ENCODE peak calls at places on chromosomes 3 and 15, in ten cellular contexts. K is COR-L47; M is cerebellum; I is NCI-H1105 treated with DMSO at 0.1 percent for 48 hours; Z is stimulated activated CD4-positive, alpha-beta T cell treated with anti-CD3 and anti-CD28 coated beads, Interleukin-1b, Interleukin-23, amount 100 ng/mL, for 1 hour; V is NCI-H345; J is hepatocyte; T is AG04450; C is activated CD4-positive, CD25-positive, alpha-beta regulatory T cell treated with anti-CD3 and anti-CD28 coated beads, Interleukin-2, amount 50 U/mL, for 72 hours; S is neural crest cell. X is an unnamed sample.

GRCh38 chr3:39639344-39640236 is 169.8 kb upstream of the MYRIP start:
- DNase-seq in K (no peak), M (no peak), I (no peak), Z (no peak), V (no peak), J (peak), T (peak), C (no peak), S (no peak), X (peak)

GRCh38 chr3:141389703-141390102 is 21.4 kb downstream of the ZBTB38 start:
- DNase-seq in K (no peak), M (no peak), I (no peak), Z (no peak), V (no peak), J (no peak), T (no peak), C (no peak), S (no peak), X (peak)

GRCh38 chr3:99128740-99129505 is 227.4 kb upstream of the DCBLD2 start:
- DNase-seq in K (no peak), M (no peak), I (no peak), Z (no peak), V (no peak), J (no peak), T (peak), C (no peak), S (no peak), X (peak)

GRCh38 chr3:113769551-113769950 is 22.7 kb downstream of the ATP6V1A start:
- DNase-seq in K (no peak), M (no peak), I (no peak), Z (no peak), V (no peak), J (peak), T (no peak), C (no peak), S (no peak), X (no peak)

GRCh38 chr3:106194726-106195125 is 325.9 kb upstream of the CBLB start:
- DNase-seq in K (no peak), M (no peak), I (no peak), Z (no peak), V (no peak), J (no peak), T (no peak), C (no peak), S (no peak), X (no peak)

GRCh38 chr15:55237219-55238130 is 40.7 kb upstream of the RSL24D1 start:
- DNase-seq in K (no peak), M (no peak), I (no peak), Z (no peak), V (no peak), J (no peak), T (no peak), C (no peak), S (no peak), X (no peak)

GRCh38 chr15:32718822-32719716 is 1.3 kb downstream of the GREM1 start:
- DNase-seq in K (no peak), M (no peak), I (no peak), Z (no peak), V (peak), J (peak), T (no peak), C (no peak), S (peak), X (no peak)

GRCh38 chr3:53744351-53744750 is 101.9 kb downstream of the CHDH start:
- DNase-seq in K (peak), M (peak), I (peak), Z (no peak), V (peak), J (peak), T (no peak), C (no peak), S (no peak), X (no peak)

GRCh38 chr15:59401810-59402569 is 29.3 kb upstream of the MYO1E start:
- DNase-seq in K (peak), M (no peak), I (peak), Z (no peak), V (peak), J (no peak), T (no peak), C (no peak), S (no peak), X (no peak)

GRCh38 chr3:107663266-107663665 is 140.5 kb downstream of the BBX start:
- DNase-seq in K (no peak), M (no peak), I (no peak), Z (no peak), V (no peak), J (no peak), T (no peak), C (no peak), S (no peak), X (no peak)

GRCh38 chr15:90558182-90558581 is 28.5 kb downstream of the CRTC3 start:
- DNase-seq in K (no peak), M (peak), I (no peak), Z (no peak), V (no peak), J (peak), T (no peak), C (no peak), S (no peak), X (no peak)

GRCh38 chr15:58864602-58865419 is 68.7 kb downstream of the SLTM start:
- DNase-seq in K (no peak), M (peak), I (no peak), Z (no peak), V (no peak), J (peak), T (no peak), C (no peak), S (no peak), X (no peak)

GRCh38 chr3:127751163-127751621 is 71.1 kb downstream of the MGLL start:
- DNase-seq in K (no peak), M (no peak), I (no peak), Z (no peak), V (no peak), J (no peak), T (no peak), C (no peak), S (no peak), X (no peak)

GRCh38 chr3:4977889-4978258 is 1.4 kb upstream of the BHLHE40 start:
- DNase-seq in K (no peak), M (no peak), I (peak), Z (no peak), V (no peak), J (no peak), T (no peak), C (no peak), S (no peak), X (no peak)

GRCh38 chr15:76337739-76338554 is 1.4 kb downstream of the ISL2 start:
- DNase-seq in K (no peak), M (no peak), I (no peak), Z (no peak), V (no peak), J (no peak), T (no peak), C (no peak), S (peak), X (no peak)

GRCh38 chr3:61725851-61726333 is 164.5 kb downstream of the PTPRG start:
- DNase-seq in K (no peak), M (no peak), I (no peak), Z (no peak), V (peak), J (peak), T (peak), C (no peak), S (no peak), X (peak)

GRCh38 chr3:175325440-175325839 is 466.3 kb downstream of the NAALADL2 start:
- DNase-seq in K (no peak), M (no peak), I (no peak), Z (no peak), V (no peak), J (no peak), T (no peak), C (no peak), S (no peak), X (no peak)

GRCh38 chr3:127689266-127689860 is 16.6 kb downstream of the ABTB1 start:
- DNase-seq in K (no peak), M (no peak), I (no peak), Z (no peak), V (no peak), J (no peak), T (no peak), C (peak), S (no peak), X (no peak)

GRCh38 chr15:60682615-60683014 is 203.7 kb upstream of the ICE2 start:
- DNase-seq in K (no peak), M (no peak), I (no peak), Z (no peak), V (no peak), J (no peak), T (no peak), C (no peak), S (no peak), X (no peak)

GRCh38 chr15:77493324-77493907 is 72.7 kb downstream of the HMG20A start:
- DNase-seq in K (no peak), M (no peak), I (no peak), Z (no peak), V (no peak), J (no peak), T (no peak), C (no peak), S (no peak), X (no peak)

GRCh38 chr15:38190501-38190900 is 62.1 kb upstream of the SPRED1 start:
- DNase-seq in K (no peak), M (no peak), I (no peak), Z (no peak), V (peak), J (no peak), T (no peak), C (no peak), S (no peak), X (no peak)

GRCh38 chr3:137471553-137472204 is 292.4 kb upstream of the SOX14 start:
- DNase-seq in K (no peak), M (no peak), I (no peak), Z (no peak), V (no peak), J (no peak), T (no peak), C (no peak), S (no peak), X (no peak)

GRCh38 chr15:70436428-70436827 is 326.9 kb downstream of the UACA start:
- DNase-seq in K (no peak), M (no peak), I (no peak), Z (no peak), V (no peak), J (no peak), T (no peak), C (no peak), S (no peak), X (no peak)

GRCh38 chr15:89677381-89677780 is 1.8 kb downstream of the PLIN1 start:
- DNase-seq in K (no peak), M (no peak), I (no peak), Z (no peak), V (no peak), J (no peak), T (no peak), C (no peak), S (no peak), X (no peak)

GRCh38 chr3:171229173-171229572 is 202.7 kb upstream of the SLC2A2 start:
- DNase-seq in K (no peak), M (no peak), I (no peak), Z (no peak), V (no peak), J (no peak), T (no peak), C (no peak), S (no peak), X (no peak)

GRCh38 chr15:70535955-70536338 is 227.4 kb downstream of the UACA start:
- DNase-seq in K (no peak), M (no peak), I (no peak), Z (no peak), V (no peak), J (no peak), T (no peak), C (no peak), S (no peak), X (no peak)

GRCh38 chr3:1632128-1632527 is 466.5 kb upstream of the CNTN4 start:
- DNase-seq in K (no peak), M (no peak), I (no peak), Z (no peak), V (no peak), J (no peak), T (no peak), C (no peak), S (no peak), X (no peak)

GRCh38 chr3:72996121-72996472 is 514 bp upstream of the PPP4R2 start:
- DNase-seq in K (no peak), M (no peak), I (no peak), Z (no peak), V (no peak), J (no peak), T (no peak), C (no peak), S (no peak), X (no peak)

GRCh38 chr3:56795807-56796185 is 6.0 kb downstream of the ARHGEF3 start:
- DNase-seq in K (no peak), M (no peak), I (no peak), Z (no peak), V (no peak), J (no peak), T (no peak), C (no peak), S (no peak), X (peak)

GRCh38 chr3:189490749-189491148 is 140.4 kb upstream of the TP63 start:
- DNase-seq in K (no peak), M (no peak), I (no peak), Z (no peak), V (no peak), J (no peak), T (no peak), C (no peak), S (no peak), X (no peak)

GRCh38 chr3:69092030-69092513 is 7.3 kb downstream of the ARL6IP5 start:
- DNase-seq in K (no peak), M (no peak), I (no peak), Z (no peak), V (no peak), J (no peak), T (no peak), C (no peak), S (no peak), X (peak)

GRCh38 chr3:172595648-172596393 is 72.6 kb upstream of the TNFSF10 start:
- DNase-seq in K (peak), M (peak), I (no peak), Z (no peak), V (no peak), J (peak), T (no peak), C (no peak), S (no peak), X (peak)

GRCh38 chr3:2579206-2579605 is 480.5 kb downstream of the CNTN4 start:
- DNase-seq in K (no peak), M (peak), I (peak), Z (no peak), V (peak), J (no peak), T (no peak), C (no peak), S (no peak), X (no peak)

GRCh38 chr3:42256135-42256819 is 9.7 kb downstream of the CCK start:
- DNase-seq in K (no peak), M (no peak), I (no peak), Z (no peak), V (no peak), J (no peak), T (no peak), C (no peak), S (no peak), X (no peak)

GRCh38 chr3:33046521-33046920 is 50.4 kb downstream of the GLB1 start:
- DNase-seq in K (no peak), M (no peak), I (no peak), Z (no peak), V (no peak), J (no peak), T (no peak), C (no peak), S (no peak), X (no peak)

X was measured in trophoblast cell.